ENCODE peak calls at places on chromosome 15, in four cellular contexts. R is HCT116, F is K562, G is H1. M is an unnamed sample.

GRCh38 chr15:36359286-36359685 is 220.1 kb upstream of the CDIN1 start:
- DNase-seq in R (no peak), F (no peak), G (no peak), M (no peak)

GRCh38 chr15:69753867-69754266 is 301.2 kb downstream of the RPLP1 start:
- DNase-seq in R (no peak), F (no peak), G (no peak), M (no peak)

GRCh38 chr15:41894791-41895463 is 1.1 kb upstream of the SPTBN5 start:
- DNase-seq in R (peak; percentile 44), F (peak; percentile 73), G (no peak), M (peak; percentile 35)

GRCh38 chr15:50049871-50050270 is 69.2 kb downstream of the ATP8B4 start:
- DNase-seq in R (no peak), F (no peak), G (no peak), M (no peak)

GRCh38 chr15:63041982-63042878 is at the start of gene TPM1:
- DNase-seq in R (no peak), F (no peak), G (no peak), M (peak; percentile 73)

GRCh38 chr15:72231066-72231846 is at the start of gene PKM:
- DNase-seq in R (peak; percentile 99), F (peak; percentile 89), G (peak; percentile 95), M (peak; percentile 93)

GRCh38 chr15:41892621-41893421 is 1.0 kb downstream of the SPTBN5 start:
- DNase-seq in R (no peak), F (no peak), G (no peak), M (no peak)

GRCh38 chr15:101047301-101047781 is 128.2 kb downstream of the LRRK1 start:
- DNase-seq in R (no peak), F (no peak), G (no peak), M (no peak)

GRCh38 chr15:75639191-75639708 is 774 bp downstream of the IMP3 start:
- DNase-seq in R (no peak), F (no peak), G (no peak), M (no peak)

DNA sequence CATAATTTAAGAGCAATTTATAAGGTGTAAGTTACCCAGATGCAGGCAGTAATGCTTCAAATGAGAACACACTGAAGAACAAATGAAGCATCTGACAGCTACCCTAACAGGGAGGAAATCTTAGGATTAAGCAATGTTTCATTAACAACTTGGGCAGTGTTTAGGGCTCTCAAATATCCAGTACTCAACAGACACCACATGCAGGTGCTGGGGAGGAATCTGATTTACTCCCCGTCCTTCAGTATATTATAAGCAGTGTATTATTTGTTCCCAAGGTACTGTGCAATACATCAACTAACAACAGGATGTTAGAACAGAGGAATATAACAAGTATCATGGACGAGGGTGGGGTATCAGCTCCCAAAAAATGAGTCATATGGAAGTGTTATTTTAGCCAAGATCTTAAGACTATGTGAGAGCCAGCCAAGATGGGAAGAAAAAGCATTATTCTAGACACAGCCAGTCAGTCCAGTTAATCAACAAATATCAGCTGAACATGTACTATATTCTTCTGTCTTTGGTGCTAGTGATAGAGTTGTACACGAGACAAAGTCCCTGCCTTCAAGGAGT is 20.4 kb downstream of the BTBD1 start:
- DNase-seq in R (no peak), F (no peak), G (no peak), M (no peak)
- TF ChIP-seq FOSL1 in R (no peak), F (no peak), G (no peak), M (no peak)

GRCh38 chr15:40245666-40246065 is 6.8 kb downstream of the PAK6 start:
- DNase-seq in R (no peak), F (no peak), G (no peak), M (no peak)
- TF ChIP-seq FOSL1 in R (no peak), F (no peak), G (no peak), M (no peak)

DNA sequence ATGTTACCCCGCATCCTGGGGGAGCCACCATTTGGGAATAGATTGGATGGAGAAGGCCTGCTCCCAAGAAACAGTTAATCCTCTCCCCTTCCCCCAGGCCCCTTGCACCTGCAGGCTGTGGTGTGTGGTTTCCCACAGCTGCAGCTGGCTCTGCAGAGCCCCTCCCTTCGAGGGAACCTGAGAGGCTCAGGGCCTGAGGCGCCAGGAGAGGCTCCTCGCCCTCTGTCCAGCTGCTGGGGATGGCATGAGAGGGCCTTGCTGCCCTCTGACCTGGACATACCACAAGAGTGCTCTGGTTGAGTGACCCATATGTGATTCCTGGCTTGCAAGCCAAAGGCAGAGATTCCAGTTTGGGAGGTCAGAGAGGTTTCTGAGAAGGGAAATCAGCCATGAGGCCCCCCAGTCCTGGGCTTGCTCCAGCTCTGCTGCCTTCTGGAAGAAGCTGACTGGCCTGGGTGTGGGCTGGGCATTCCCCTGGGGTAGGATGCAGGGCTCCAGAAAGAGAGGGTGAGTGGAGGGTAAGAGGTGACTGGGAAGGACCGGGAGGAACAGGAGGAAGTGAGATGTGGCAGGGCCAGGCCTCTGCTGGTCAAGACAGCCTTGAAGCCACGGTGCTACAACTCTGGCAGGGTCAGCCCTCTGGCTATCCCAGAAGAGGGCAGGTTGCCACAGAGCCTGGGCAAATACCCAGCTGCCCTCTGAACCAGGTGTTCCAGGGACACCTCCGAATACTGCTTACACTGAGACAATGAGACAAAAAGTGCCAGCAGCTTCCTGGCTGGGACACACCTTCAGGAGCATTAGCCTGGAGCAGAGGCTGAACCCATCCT is 16.0 kb upstream of the SRP14 start:
- DNase-seq in R (no peak), F (no peak), G (no peak), M (no peak)
- TF ChIP-seq FOSL1 in R (no peak), F (no peak), G (no peak), M (no peak)

DNA sequence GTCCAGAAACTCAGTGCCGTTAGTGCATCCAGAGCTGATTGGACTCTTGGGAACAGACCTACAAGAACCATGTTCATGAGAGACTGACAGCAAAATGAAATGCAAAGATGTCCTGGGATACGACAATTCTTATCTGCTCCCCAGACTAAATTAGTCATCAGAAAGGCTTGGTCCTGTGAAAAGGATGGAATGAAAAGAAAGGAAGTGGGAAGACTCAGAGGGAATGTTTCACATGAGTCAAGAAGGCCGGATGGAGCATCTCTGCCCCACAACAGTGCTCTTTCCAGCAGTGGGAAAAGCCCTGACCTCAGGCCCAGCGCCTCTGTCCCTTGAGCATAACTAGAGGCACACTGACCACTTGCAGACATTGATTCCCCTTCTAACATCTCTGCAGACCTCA is 39.3 kb upstream of the UACA start:
- DNase-seq in R (no peak), F (no peak), G (no peak), M (no peak)
- TF ChIP-seq FOSL1 in R (no peak), F (no peak), G (no peak), M (no peak)

GRCh38 chr15:59595434-59595915 is 16.1 kb upstream of the GCNT3 start:
- DNase-seq in R (no peak), F (no peak), G (no peak), M (peak; percentile 84)
- TF ChIP-seq FOSL1 in R (no peak), F (no peak), G (no peak), M (no peak)

DNA sequence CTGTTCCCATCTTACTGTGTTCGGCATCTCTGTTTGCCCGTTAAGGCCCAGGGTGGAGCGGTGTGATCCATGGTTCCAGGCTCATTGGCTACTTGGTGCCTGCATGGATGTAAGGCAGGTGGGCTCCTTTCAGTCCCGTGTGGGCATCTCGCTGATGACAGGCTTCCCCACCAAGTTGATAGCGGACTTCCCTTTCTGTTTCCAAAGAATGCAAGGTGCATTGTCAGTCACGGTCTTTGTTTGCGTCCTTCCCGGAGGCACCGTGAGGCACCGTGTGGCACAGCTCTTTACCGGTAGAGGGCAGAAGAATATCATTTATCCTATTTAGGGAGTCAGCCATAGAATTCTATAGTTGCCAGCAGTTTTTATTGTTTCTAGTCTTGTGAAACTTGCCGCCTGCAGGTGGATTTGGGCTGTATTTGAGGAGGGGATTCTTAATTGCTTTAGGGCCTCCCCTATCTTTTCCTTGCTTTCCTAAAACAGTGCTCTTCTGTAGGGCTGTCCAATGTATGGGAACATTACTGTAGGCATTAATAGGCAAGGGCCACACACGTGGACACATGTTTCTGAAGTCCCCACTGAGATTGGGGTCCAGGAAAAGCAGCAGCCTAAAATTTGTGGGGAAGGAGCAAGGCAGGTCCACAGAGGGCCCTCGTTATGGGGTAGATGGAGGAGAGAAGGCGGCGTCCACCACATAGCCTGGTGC is 244.1 kb downstream of the SLCO3A1 start:
- DNase-seq in R (peak; percentile 16), F (peak; percentile 36), G (no peak), M (peak; percentile 30)
- TF ChIP-seq FOSL1 in R (no peak), F (no peak), G (no peak), M (no peak)

DNA sequence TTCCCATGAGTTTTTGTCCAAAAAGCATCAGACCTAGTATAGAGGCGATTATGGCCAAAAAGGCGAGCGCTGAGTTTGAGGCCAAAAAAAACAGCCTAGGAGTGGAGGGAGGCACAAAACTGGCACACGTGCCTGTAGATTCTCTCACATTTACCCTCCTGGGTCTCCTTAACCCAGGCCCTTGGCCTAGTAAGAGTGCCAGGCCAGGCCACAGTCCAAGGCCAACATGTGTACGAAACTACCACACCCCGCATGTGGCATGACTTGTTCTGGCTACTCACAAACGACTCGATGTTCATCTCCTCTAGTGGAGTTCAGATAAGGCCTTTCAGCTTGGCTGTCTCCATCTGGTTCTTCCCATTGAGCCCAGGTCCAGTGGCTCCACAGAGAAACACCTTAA is 62.9 kb downstream of the DUT start:
- DNase-seq in R (no peak), F (no peak), G (no peak), M (no peak)
- TF ChIP-seq FOSL1 in R (no peak), F (no peak), G (no peak), M (no peak)

DNA sequence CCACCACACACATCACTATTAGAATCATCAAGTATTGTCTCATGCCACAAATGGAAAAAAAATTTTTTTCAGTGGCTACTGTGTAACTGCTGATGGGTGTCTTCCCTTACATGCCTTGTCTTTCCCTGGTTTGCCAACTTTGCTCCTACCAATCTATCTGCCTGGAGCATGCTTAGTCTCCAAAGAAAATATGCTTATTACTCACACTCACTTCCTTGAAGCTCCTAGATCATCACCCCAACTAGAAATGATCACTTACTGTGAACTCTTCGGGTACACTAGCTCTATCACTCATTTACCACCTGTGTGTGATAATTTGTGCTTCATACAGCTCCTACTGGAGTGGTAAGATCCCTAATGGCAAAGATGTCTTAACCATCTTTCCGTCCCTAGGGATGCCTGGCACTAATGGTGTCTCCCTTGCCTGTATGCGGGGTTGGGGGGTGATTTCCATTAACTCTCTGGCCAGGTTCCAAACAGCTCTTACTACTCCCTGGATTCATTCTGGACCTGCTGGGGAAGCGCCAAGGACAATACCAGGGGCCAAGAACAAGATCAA is 799 bp downstream of the VPS33B start:
- DNase-seq in R (no peak), F (no peak), G (no peak), M (peak; percentile 5)
- TF ChIP-seq FOSL1 in R (no peak), F (no peak), G (no peak), M (no peak)

DNA sequence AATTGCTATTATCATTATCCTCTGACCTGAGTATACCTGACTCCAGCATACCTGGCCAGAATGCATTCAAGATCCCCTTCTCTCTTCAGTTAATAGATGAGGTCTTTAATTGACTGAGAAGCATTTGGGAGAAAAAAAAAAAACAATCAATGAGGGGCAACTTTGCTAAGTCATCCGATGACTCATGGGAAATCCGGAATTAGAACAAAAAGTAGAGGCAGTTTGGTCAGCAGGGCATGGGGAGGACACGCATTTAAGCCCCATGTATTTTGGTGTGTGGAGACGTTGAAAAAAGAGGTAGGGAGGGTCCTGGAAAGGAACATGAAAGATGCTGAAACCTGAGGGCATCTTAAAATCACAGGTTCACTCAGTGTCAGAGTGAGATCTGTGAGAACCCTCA is 256.2 kb downstream of the RORA start:
- DNase-seq in R (no peak), F (no peak), G (no peak), M (no peak)
- TF ChIP-seq FOSL1 in R (no peak), F (peak; percentile 42), G (no peak), M (no peak)